ENCODE peak calls at places on chromosomes 5 and 9, in four cellular contexts. T is aorta; O is CD8-positive, alpha-beta memory T cell; F is substantia nigra. Q is an unnamed sample.

GRCh38 chr5:172085738-172086137 is 79.3 kb upstream of the FBXW11 start:
- DNase-seq in F (no peak), O (no peak), T (no peak), Q (no peak)

GRCh38 chr9:137149942-137150484 is 11.1 kb downstream of the GRIN1 start:
- DNase-seq in F (no peak), O (no peak), T (no peak), Q (no peak)

GRCh38 chr5:151019331-151019730 is 1.1 kb upstream of the GPX3 start:
- DNase-seq in F (no peak), O (no peak), T (no peak), Q (no peak)

GRCh38 chr5:121967187-121967586 is 5.4 kb downstream of the SRFBP1 start:
- DNase-seq in O (no peak), F (no peak), T (no peak), Q (no peak)

GRCh38 chr9:124894035-124894740 is 32.3 kb downstream of the ARPC5L start:
- DNase-seq in F (no peak), T (no peak), O (no peak), Q (no peak)

GRCh38 chr5:138874771-138875628 is at the start of gene LRRTM2:
- DNase-seq in T (no peak), O (no peak), F (peak), Q (no peak)

GRCh38 chr9:134541373-134541747 is 100.2 kb upstream of the COL5A1 start:
- DNase-seq in F (no peak), T (no peak), O (no peak), Q (no peak)

GRCh38 chr9:34546834-34547827 is 24.3 kb upstream of the ENHO start:
- DNase-seq in O (no peak), T (peak), F (peak), Q (no peak)

GRCh38 chr5:27472875-27473274 is 434.5 kb upstream of the CDH9 start:
- DNase-seq in T (no peak), O (no peak), F (no peak), Q (no peak)

GRCh38 chr9:108001219-108001618 is 511.6 kb upstream of the KLF4 start:
- DNase-seq in F (no peak), O (no peak), T (no peak), Q (no peak)

GRCh38 chr9:19498015-19498414 is 89.2 kb downstream of the ACER2 start:
- DNase-seq in F (no peak), O (no peak), T (no peak), Q (no peak)

GRCh38 chr9:14314929-14315753 is 1.2 kb upstream of the NFIB start:
- DNase-seq in O (no peak), F (peak), T (peak), Q (no peak)

GRCh38 chr9:128917151-128917849 is 3.5 kb upstream of the PHYHD1 start:
- DNase-seq in F (peak), O (no peak), T (peak), Q (no peak)

GRCh38 chr9:130343445-130343918 is 77.9 kb downstream of the HMCN2 start:
- DNase-seq in T (no peak), F (no peak), O (peak), Q (peak)

GRCh38 chr5:179257190-179257741 is 88.0 kb downstream of the ADAMTS2 start:
- DNase-seq in O (no peak), T (peak), F (no peak), Q (no peak)

GRCh38 chr9:19255112-19255511 is 24.6 kb downstream of the DENND4C start:
- DNase-seq in O (no peak), F (no peak), T (no peak), Q (no peak)

GRCh38 chr9:17699615-17700315 is 120.9 kb downstream of the SH3GL2 start:
- DNase-seq in F (no peak), T (no peak), O (no peak), Q (no peak)

GRCh38 chr5:178324481-178325310 is 92.1 kb upstream of the PHYKPL start:
- DNase-seq in F (no peak), O (no peak), T (peak), Q (no peak)

GRCh38 chr5:142783601-142784291 is 13.6 kb downstream of the ARHGAP26 start:
- DNase-seq in F (peak), T (peak), O (no peak), Q (no peak)

GRCh38 chr5:147619281-147619680 is 109.4 kb upstream of the DPYSL3 start:
- DNase-seq in T (no peak), F (no peak), O (no peak), Q (no peak)

GRCh38 chr5:43121565-43122484 is 1.1 kb downstream of the ZNF131 start:
- DNase-seq in O (no peak), F (peak), T (no peak), Q (no peak)

GRCh38 chr5:152470167-152470566 is 65.1 kb upstream of the NMUR2 start:
- DNase-seq in T (no peak), F (no peak), O (no peak), Q (no peak)

GRCh38 chr5:139652788-139653241 is 4.7 kb downstream of the CXXC5 start:
- DNase-seq in F (no peak), O (no peak), T (no peak), Q (no peak)

GRCh38 chr5:148151872-148152271 is 16.5 kb upstream of the SPINK14 start:
- DNase-seq in F (no peak), T (no peak), O (no peak), Q (no peak)

GRCh38 chr5:113487779-113488644 is at the start of gene MCC:
- DNase-seq in T (peak), F (peak), O (peak), Q (no peak)

GRCh38 chr9:120571443-120572257 is 8.3 kb downstream of the CDK5RAP2 start:
- DNase-seq in T (peak), F (peak), O (no peak), Q (no peak)

GRCh38 chr5:80072103-80073073 is 37.2 kb downstream of the THBS4 start:
- DNase-seq in F (no peak), O (no peak), T (no peak), Q (no peak)

GRCh38 chr5:172496671-172497371 is 42.5 kb upstream of the SH3PXD2B start:
- DNase-seq in F (peak), T (peak), O (no peak), Q (no peak)

DNA sequence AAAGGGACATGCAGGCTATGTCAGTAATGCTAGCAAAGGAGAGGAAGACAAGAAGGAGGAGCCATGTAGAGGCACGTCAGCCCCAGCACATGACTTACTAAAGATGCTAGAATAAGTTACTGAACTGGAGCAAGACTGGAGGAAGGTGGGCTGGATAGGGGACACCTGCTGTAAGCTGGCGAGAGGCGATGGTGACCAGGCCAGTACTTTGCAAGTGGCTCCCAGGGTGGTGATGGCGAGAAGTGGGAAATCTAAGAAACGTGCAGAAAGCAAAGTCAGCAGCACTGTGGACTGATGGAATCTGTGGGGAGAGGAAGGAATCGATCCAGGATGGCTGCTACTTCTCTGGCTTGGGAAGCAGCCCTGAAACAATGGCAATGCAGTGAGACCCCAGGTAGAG is 617.1 kb upstream of the ADAMTS16 start:
- DNase-seq in F (no peak), O (no peak), T (no peak), Q (no peak)
- H3K27ac ChIP-seq in F (no peak), O (no peak), T (no peak), Q (no peak)

GRCh38 chr5:134149571-134150303 is 27.0 kb downstream of the SKP1 start:
- DNase-seq in F (no peak), O (no peak), T (no peak), Q (no peak)
- H3K27ac ChIP-seq in F (peak), O (no peak), T (no peak), Q (peak)

DNA sequence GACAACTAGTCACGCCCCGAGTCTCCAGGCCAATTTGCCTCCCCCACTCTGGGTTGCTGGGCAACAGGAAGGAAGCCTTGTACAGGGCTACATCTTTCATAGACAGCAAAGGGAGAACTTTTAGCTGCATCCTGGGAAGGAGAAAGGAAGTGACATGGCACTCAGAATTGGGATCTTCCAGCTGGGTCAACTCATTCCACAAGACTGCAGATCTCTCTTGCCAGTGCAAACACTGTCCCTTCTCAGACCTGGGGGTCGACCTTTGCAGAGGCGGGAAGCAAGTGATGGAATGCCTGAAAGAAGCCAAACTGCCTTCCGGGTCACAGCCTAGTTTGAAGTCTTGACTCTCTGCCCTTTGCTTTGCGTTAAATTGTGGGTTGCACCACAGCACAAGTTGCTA is 282.0 kb downstream of the SLIT3 start:
- DNase-seq in O (no peak), T (no peak), F (no peak), Q (no peak)
- H3K27ac ChIP-seq in O (no peak), T (no peak), F (no peak), Q (no peak)

GRCh38 chr9:111069233-111069632 is 31.0 kb upstream of the LPAR1 start:
- DNase-seq in T (no peak), F (no peak), O (no peak), Q (no peak)

GRCh38 chr9:111067472-111067871 is 29.2 kb upstream of the LPAR1 start:
- DNase-seq in F (no peak), T (no peak), O (no peak), Q (no peak)

GRCh38 chr9:111066427-111066826 is 28.2 kb upstream of the LPAR1 start:
- DNase-seq in F (no peak), T (no peak), O (no peak), Q (no peak)

GRCh38 chr9:111065414-111065813 is 27.1 kb upstream of the LPAR1 start:
- DNase-seq in T (no peak), F (no peak), O (no peak), Q (no peak)

DNA sequence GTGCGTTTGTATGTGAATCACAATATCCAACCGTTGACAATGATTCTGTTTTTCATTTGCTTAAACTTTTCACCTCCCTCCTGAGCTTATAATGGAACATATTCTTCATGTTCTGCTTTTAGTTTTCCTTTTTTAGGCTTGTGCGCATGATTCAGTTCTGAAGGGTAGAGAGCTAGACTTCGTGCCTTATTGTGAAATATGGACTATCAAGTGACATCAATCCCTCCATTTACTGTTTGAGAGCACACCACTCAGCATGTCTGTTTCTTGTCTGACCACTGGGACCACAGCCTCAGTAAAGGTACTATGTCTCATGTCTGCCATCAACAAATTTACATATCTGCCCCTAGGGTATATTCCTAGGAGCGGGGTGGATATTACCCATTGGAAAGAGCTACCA is 30.5 kb upstream of the LPAR1 start:
- DNase-seq in F (no peak), O (no peak), T (no peak), Q (no peak)
- H3K27ac ChIP-seq in F (no peak), O (no peak), T (no peak), Q (no peak)

GRCh38 chr9:112031400-112031799 is 134.8 kb downstream of the UGCG start:
- DNase-seq in T (no peak), F (no peak), O (no peak), Q (no peak)

GRCh38 chr9:112028242-112029221 is 131.9 kb downstream of the UGCG start:
- DNase-seq in O (no peak), F (no peak), T (no peak), Q (no peak)

GRCh38 chr9:112032733-112033132 is 136.1 kb downstream of the UGCG start:
- DNase-seq in T (no peak), F (no peak), O (no peak), Q (no peak)

GRCh38 chr9:112032009-112032408 is 135.4 kb downstream of the UGCG start:
- DNase-seq in F (no peak), O (no peak), T (no peak), Q (no peak)

DNA sequence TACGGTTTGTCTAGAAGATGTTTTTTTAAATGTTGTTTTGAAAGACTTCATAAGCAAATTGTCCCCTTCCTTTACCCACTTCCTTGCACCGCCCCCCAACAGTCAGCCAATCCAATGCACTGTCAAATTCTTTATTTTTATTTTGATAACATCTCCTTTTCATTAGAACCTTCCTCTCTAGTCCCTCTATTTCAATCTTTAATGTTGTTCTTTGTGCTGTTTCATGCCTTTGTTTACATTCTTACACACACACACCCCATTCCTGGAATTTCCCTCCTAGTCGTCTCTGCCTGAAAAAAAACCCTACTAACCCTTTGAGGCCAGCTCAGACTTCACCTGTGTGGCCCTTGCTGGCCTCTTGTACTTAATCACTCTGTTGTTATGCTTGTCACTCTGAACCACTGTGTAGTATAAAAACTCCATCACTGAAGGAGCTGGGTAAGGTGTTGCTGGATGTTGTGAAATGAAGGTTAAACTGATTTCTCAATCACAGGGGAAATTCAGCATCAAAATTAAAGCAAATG is 133.4 kb downstream of the UGCG start:
- DNase-seq in T (no peak), O (no peak), F (no peak), Q (no peak)
- H3K27ac ChIP-seq in T (no peak), O (no peak), F (no peak), Q (no peak)

GRCh38 chr5:34658023-34658422 is 1.9 kb downstream of the RAI14 start:
- DNase-seq in O (no peak), F (no peak), T (no peak), Q (no peak)
- H3K27ac ChIP-seq in O (no peak), F (peak), T (no peak), Q (no peak)

DNA sequence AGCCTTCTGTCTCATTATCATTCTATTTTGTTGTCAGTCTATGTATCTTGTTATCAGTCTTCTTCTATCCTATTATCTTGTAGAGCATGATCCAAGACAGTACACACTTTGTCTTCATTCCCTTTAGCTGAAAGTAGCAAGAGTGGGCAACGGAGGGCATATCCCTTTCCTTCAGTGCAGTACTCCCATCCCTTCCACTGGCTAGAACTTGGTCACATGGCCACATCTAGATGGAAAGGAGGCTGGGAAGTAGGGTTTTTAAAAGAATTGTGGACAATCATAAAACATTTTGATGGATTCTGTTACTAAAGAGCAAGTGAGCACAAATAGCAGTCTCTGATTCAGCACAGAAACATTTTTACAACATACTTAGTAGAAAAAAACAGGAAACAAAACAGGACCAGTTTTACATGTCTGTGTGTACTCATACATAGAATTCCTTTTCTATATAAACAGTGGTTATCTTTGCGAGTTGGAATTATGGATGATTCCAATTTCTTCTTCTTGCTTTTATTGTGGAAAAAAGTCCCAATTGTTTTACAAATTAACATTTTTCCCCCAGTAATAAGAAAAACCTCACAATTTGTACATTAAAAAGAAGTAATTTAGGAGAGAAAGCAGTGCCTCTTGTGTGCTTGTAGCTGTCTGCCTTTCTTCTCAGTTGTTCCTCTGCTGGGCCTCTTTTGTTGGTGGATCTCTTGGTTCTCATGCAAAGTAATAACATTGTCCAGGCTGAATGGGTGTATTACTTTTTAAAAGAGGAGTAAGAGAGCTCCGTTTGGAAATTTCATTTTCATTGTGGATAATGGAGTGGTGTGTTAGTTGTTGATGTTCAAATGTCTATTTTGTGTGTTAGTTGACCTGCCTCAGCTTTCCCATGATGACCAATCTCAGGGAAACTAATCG is 410.9 kb upstream of the TRPC7 start:
- DNase-seq in F (no peak), O (no peak), T (no peak), Q (no peak)
- H3K27ac ChIP-seq in F (no peak), O (no peak), T (no peak), Q (no peak)

GRCh38 chr9:114588671-114589526 is 1.3 kb downstream of the ATP6V1G1 start:
- DNase-seq in O (no peak), F (no peak), T (no peak), Q (no peak)
- H3K27ac ChIP-seq in O (peak), F (peak), T (no peak), Q (peak)